ENCODE peak calls at places on chromosomes 13 and 19, in six cellular contexts. A is right cardiac atrium, G is dorsolateral prefrontal cortex, H is AG04450, S is IMR-90, V is mammary epithelial cell. B is an unnamed sample.

GRCh38 chr13:29452773-29453574 is 142.5 kb downstream of the SLC7A1 start:
- DNase-seq in A (no peak), G (no peak), H (no peak), S (no peak), V (no peak), B (no peak)

GRCh38 chr13:75876371-75877050 is 240.4 kb downstream of the LMO7 start:
- DNase-seq in A (peak), G (peak), H (peak), S (peak), V (peak), B (peak)

GRCh38 chr13:45721203-45721731 is 19.1 kb downstream of the CBY2 start:
- DNase-seq in A (no peak), G (no peak), H (no peak), S (no peak), V (no peak), B (no peak)

GRCh38 chr19:17686592-17687042 is 1.5 kb downstream of the UNC13A start:
- DNase-seq in A (peak), G (no peak), H (no peak), S (no peak), V (no peak), B (peak)

GRCh38 chr13:59342396-59342795 is 821.3 kb downstream of the DIAPH3 start:
- DNase-seq in A (no peak), G (no peak), H (no peak), S (no peak), V (no peak), B (no peak)

GRCh38 chr13:60627071-60627686 is 230.2 kb downstream of the TDRD3 start:
- DNase-seq in A (no peak), G (no peak), H (no peak), S (peak), V (no peak), B (peak)

GRCh38 chr13:72296246-72296645 is 429.2 kb upstream of the DACH1 start:
- DNase-seq in A (no peak), G (no peak), H (no peak), S (no peak), V (no peak), B (no peak)

GRCh38 chr13:32029684-32030083 is 1.9 kb upstream of the FRY start:
- DNase-seq in A (no peak), G (no peak), H (no peak), S (no peak), V (no peak), B (no peak)

GRCh38 chr19:20367811-20368294 is 197.7 kb downstream of the ZNF737 start:
- DNase-seq in A (no peak), G (no peak), H (no peak), S (no peak), V (no peak), B (no peak)

GRCh38 chr13:105395041-105395440 is 1140.4 kb downstream of the EFNB2 start:
- DNase-seq in A (no peak), G (no peak), H (no peak), S (peak), V (no peak), B (peak)

GRCh38 chr13:39144941-39145533 is 106.8 kb downstream of the NHLRC3 start:
- DNase-seq in A (peak), G (peak), H (peak), S (peak), V (peak), B (peak)

GRCh38 chr19:15317392-15318011 is 14.8 kb downstream of the BRD4 start:
- DNase-seq in A (no peak), G (no peak), H (peak), S (peak), V (no peak), B (peak)

DNA sequence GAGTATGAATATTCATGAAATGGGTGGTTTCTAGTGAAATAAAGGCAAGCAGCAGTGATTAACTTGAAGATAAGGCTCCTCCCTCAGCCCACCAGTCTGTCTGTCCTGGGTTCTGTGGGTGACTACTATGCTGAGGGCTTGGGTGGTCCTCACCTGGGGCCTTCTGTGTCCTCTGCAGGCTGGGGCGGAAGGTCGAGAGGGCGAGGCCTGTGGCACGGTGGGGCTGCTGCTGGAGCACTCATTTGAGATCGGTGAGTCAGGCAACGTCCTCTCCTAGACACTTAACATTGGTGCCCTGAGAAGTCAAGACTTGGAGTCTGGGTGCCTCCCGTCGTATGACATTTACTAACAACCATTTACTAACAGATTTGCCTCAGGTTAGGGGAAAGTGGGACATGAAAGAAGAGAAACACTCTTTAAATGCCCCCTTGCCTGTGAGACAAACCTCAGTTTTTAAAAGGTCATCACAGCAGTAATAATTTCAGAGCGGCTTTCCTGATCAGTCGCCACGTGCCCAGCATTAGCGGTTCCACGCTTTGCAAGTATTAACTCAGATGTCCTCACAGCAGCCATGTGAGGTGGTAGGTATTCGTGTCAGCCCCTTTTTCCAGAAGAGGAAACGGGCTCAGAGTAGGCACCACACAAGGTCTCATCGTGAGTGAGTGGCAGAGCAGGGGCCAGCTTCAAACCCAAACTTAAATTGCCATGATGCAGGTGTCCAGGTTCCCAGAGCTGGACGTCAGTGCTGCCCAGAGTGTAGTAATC is 1.3 kb upstream of the GARIN5A start:
- DNase-seq in A (no peak), G (no peak), H (no peak), S (no peak), V (no peak), B (no peak)
- H3K4me3 ChIP-seq in A (no peak), G (peak), H (no peak), S (no peak), V (no peak), B (no peak)

GRCh38 chr19:44750713-44751112 is 2.2 kb downstream of the BCL3 start:
- DNase-seq in A (no peak), G (no peak), H (no peak), S (no peak), V (no peak), B (no peak)

GRCh38 chr19:44747739-44748425 is 626 bp upstream of the BCL3 start:
- DNase-seq in A (peak), G (no peak), H (no peak), S (peak), V (peak), B (no peak)

GRCh38 chr19:44749318-44749717 is 810 bp downstream of the BCL3 start:
- DNase-seq in A (no peak), G (no peak), H (no peak), S (no peak), V (no peak), B (no peak)

GRCh38 chr19:44748426-44749254 is at the start of gene BCL3:
- DNase-seq in A (peak), G (no peak), H (no peak), S (no peak), V (peak), B (no peak)

DNA sequence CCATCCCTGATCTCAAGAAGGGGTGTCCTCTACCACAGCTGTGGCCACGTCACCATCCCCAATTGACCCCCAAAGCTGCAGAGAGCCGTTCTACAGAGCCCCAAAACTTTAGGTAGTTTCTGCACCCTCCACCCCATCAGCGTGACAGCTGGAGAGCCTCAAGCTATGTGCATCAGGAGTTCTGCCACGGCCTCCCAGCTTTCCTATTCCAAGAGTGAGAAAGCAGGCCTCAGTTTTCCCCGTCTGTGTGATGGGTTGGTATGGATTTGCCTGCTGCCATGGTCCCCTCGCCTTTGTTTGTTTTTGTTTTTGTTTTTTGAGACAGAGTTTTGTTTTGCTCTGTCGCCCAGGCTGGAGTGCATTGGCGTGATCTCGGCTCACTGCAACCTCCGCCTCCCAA is 1.5 kb downstream of the BCL3 start:
- DNase-seq in A (no peak), G (no peak), H (no peak), S (no peak), V (no peak), B (no peak)
- H3K27ac ChIP-seq in A (peak), G (no peak), H (no peak), S (peak), V (no peak), B (no peak)

DNA sequence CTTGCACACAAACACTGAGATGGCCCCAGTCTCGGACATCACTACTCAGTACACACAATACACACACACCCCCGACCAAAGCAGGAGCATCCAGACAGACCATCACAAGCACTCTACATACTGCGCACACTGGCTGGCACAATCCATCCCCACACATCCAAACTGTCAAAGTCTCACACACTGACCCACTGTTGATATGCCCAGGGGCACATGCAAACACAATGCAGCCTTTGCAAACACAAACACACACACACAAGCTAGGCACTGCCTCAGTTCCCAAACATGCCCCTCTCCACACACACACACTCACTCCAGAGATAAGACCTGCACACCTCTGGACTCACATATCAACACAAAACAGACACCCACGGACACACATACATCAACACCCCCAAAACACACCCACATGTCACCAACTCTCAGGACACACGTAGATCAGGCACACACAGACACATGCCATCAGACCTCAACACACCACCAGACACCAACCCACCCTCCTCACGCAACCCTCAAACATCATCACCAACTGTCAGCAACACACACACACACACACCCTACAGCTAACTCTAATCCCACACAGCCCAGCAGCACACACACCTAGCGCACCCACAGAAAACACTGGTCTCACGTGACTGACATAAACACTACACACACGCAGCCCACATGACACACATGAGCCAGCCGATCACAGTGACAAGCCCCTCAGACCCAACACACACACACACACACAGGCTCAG is 1.9 kb downstream of the BBC3 start:
- DNase-seq in A (no peak), G (no peak), H (no peak), S (peak), V (peak), B (peak)
- H3K4me3 ChIP-seq in A (no peak), G (peak), H (peak), S (peak), V (peak), B (peak)

DNA sequence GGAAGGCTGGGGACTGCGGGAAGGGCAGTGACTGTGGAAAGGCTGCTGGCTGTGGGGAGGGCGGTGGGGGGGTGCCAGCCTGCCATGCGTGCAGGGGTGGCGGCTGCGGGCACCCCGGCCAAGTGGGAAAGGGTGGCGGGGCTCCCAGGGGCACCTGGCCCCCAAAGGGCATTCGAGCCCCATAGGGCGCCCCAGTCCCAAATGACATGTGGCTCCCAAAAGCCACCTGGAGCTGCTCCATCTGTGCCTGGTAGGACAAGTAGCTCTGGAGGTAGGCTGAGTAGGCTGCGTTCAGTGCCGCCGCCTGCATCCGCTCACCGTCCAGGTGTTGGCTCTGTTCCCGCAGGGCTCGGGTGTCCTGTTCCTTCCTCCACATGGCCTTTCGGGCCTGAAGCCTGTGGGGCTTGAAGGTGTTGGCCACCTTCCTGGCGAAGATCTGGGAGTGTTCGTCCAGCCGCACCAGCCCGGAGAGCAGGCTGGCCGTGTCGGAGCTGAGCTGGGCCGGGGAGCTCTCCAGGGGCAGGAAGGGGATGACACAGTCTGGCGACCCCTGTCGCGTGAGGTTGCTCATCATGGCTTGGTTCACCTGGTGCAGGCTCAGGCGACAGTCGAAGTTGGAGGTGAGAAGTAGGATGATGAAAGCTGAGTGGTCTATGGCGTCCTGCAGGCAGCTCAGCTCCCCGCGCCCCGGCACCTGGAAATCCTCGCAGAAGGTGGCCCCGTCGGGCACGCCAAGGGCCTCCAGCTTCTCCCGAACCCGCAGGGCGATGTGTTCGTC is 14.9 kb downstream of the TICAM1 start:
- DNase-seq in A (no peak), G (no peak), H (no peak), S (no peak), V (no peak), B (no peak)
- H3K27ac ChIP-seq in A (no peak), G (no peak), H (no peak), S (no peak), V (no peak), B (no peak)

DNA sequence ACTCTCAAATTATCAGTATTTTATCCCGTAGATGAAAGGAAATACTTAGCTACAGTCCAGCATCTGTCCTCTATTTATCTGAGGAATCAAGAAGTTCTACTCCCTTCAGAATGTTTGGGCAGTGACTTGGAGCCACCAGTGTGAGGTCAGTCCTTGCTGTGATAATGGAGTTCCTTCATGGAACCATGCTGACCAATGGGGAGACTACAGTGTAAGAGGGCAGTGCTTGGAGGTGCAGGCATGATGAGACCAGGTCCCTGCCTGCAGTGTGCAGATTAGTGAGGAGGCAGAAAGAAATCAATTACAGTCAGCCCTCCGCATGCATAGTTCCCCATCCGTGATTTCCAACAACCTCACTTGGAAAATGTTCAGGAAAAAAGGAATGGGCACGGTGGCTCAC is at the start of gene C19orf18:
- DNase-seq in A (no peak), G (no peak), H (no peak), S (no peak), V (no peak), B (no peak)
- H3K4me3 ChIP-seq in A (no peak), G (no peak), H (no peak), S (no peak), V (no peak), B (no peak)

GRCh38 chr13:36142735-36143134 is 11.6 kb upstream of the DCLK1 start:
- DNase-seq in A (no peak), G (no peak), H (no peak), S (no peak), V (no peak), B (no peak)

GRCh38 chr13:36143768-36144167 is 12.6 kb upstream of the DCLK1 start:
- DNase-seq in A (no peak), G (no peak), H (no peak), S (no peak), V (no peak), B (no peak)

GRCh38 chr13:36151591-36151990 is 20.4 kb upstream of the DCLK1 start:
- DNase-seq in A (no peak), G (no peak), H (no peak), S (no peak), V (no peak), B (no peak)

GRCh38 chr13:36148436-36148835 is 17.3 kb upstream of the DCLK1 start:
- DNase-seq in A (no peak), G (no peak), H (no peak), S (no peak), V (no peak), B (no peak)

GRCh38 chr13:36146513-36147276 is 15.5 kb upstream of the DCLK1 start:
- DNase-seq in A (no peak), G (no peak), H (no peak), S (no peak), V (no peak), B (no peak)
- H3K27ac ChIP-seq in A (peak), G (no peak), H (no peak), S (no peak), V (no peak), B (peak)

DNA sequence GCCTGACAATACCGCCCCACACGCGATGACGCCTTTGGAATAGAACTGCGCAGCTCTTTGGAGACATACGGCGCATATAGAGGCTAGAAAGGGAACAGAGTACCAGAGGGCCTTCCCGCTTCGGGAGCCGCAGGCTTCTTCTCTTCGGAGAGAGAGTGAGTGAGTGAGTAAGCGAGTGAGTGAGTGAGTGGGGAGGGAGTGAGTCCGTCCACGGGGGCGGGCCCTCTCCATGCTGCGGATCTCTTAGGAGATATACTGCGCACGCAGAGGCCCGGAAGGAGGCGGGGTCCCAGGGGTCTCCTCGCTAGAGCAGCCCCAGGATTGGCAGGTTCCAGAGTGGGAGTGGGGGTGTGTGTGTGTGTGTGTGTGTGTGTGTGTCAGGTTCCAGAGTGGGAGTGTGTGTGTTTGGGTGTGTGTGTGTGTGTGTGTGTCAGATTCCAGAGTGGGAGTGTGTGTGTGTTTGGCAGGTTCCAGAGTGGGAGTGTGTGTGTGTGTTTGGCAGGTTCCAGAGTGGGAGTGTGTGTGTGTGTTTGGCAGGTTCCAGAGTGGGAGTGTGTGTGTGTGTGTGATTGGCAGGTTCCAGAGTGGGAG is 97.0 kb downstream of the INSR start:
- DNase-seq in A (peak), G (peak), H (peak), S (peak), V (peak), B (peak)
- H3K4me3 ChIP-seq in A (peak), G (peak), H (peak), S (peak), V (peak), B (peak)

GRCh38 chr13:46909037-46909436 is 12.2 kb upstream of the HTR2A start:
- DNase-seq in A (no peak), G (no peak), H (no peak), S (no peak), V (no peak), B (no peak)
- H3K27ac ChIP-seq in A (no peak), G (no peak), H (no peak), S (no peak), V (no peak), B (no peak)

DNA sequence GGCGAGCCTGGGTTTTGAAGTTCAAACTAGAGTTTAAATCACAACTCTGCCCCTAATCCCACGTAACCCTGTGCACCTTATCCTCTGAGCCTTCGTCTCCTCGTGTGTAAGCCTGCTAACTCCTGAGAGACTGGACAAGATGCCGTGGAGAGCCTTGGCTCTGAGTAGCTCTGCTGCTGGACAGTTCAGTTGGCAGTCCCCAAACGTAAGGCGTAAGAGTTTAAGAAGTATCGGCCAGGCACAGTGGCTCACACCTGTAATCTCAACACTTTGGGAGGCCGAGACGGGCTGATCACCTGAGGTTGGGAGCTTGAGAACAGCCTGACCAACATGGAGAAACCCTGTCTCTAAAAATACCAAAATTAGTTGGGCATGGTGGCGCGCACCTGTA is 4.7 kb upstream of the CD79A start:
- DNase-seq in A (no peak), G (no peak), H (no peak), S (no peak), V (no peak), B (no peak)
- H3K4me3 ChIP-seq in A (no peak), G (no peak), H (no peak), S (no peak), V (no peak), B (no peak)

DNA sequence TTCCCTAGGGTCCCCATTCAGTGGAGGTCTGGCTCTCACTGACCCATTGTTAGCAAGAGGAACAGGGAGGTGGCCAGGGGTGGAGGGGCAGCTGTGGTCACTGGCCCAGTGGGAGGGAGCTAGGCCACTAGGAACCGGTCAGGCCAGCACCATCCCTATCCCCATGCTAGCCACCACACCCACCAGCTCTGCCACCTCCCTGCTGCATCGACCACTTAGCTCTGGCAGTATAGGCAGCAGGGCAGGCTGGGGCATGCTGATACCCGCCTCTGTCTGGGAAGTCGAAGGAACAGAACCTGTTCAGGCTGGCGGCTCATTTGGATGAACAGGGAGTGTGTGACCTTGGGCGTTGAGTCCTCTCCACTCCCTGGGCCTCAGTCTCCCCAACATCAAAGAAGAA is 4.7 kb downstream of the PPP1R13L start:
- DNase-seq in A (no peak), G (no peak), H (no peak), S (no peak), V (peak), B (no peak)
- H3K27ac ChIP-seq in A (peak), G (no peak), H (no peak), S (no peak), V (no peak), B (no peak)

B was measured in brain microvascular endothelial cell.